ENCODE peak calls at places on chromosomes 4 and X, in six cellular contexts. H is breast epithelium, V is dorsolateral prefrontal cortex, Z is AG09309, Q is A549, G is fibroblast of pulmonary artery. Y is an unnamed sample.

GRCh38 chr4:8704632-8705031 is 112.1 kb downstream of the CPZ start:
- DNase-seq in Z (no peak), H (peak; percentile 35), V (peak; percentile 31), G (no peak), Q (no peak), Y (no peak)

GRCh38 chrX:123753656-123754350 is 21.0 kb upstream of the THOC2 start:
- DNase-seq in Z (no peak), H (no peak), V (no peak), G (no peak), Q (no peak), Y (no peak)

GRCh38 chr4:11149612-11150259 is 279.0 kb downstream of the HS3ST1 start:
- DNase-seq in V (no peak), G (no peak), Z (no peak), H (no peak), Q (no peak), Y (no peak)

GRCh38 chrX:66050140-66050569 is 10.3 kb upstream of the VSIG4 start:
- DNase-seq in Q (no peak), Z (no peak), H (no peak), V (no peak), G (no peak), Y (no peak)

GRCh38 chr4:159855731-159856130 is 752.9 kb downstream of the RAPGEF2 start:
- DNase-seq in G (no peak), Q (no peak), H (no peak), Z (no peak), V (no peak), Y (no peak)

GRCh38 chrX:19758536-19758935 is 128.9 kb downstream of the SH3KBP1 start:
- DNase-seq in G (no peak), H (no peak), Q (no peak), V (no peak), Z (no peak), Y (no peak)

GRCh38 chr4:78688385-78688784 is 87.8 kb upstream of the BMP2K start:
- DNase-seq in V (no peak), G (no peak), H (no peak), Q (no peak), Z (no peak), Y (no peak)

GRCh38 chrX:34563809-34564208 is 93.3 kb downstream of the TMEM47 start:
- DNase-seq in V (no peak), H (no peak), G (peak; percentile 2), Q (no peak), Z (no peak), Y (no peak)

GRCh38 chr4:7384929-7385890 is 49.5 kb downstream of the PSAPL1 start:
- DNase-seq in Z (no peak), G (no peak), H (no peak), V (peak; percentile 38), Q (no peak), Y (no peak)

GRCh38 chrX:19602866-19603620 is 87.7 kb upstream of the MAP3K15 start:
- DNase-seq in Z (peak; percentile 23), Q (peak; percentile 76), V (no peak), H (no peak), G (peak; percentile 47), Y (no peak)

GRCh38 chr4:59973496-59973895 is 1226.6 kb upstream of the ADGRL3 start:
- DNase-seq in G (no peak), Q (no peak), V (no peak), Z (no peak), H (no peak), Y (no peak)

GRCh38 chr4:125390126-125390525 is 75.4 kb downstream of the FAT4 start:
- DNase-seq in H (no peak), V (no peak), Z (peak; percentile 40), G (peak; percentile 75), Q (no peak), Y (no peak)

GRCh38 chr4:139921551-139922184 is 232.3 kb downstream of the MAML3 start:
- DNase-seq in Q (no peak), G (no peak), H (no peak), V (no peak), Z (no peak), Y (no peak)

GRCh38 chr4:151004222-151004621 is 10.9 kb downstream of the LRBA start:
- DNase-seq in V (no peak), H (no peak), Q (no peak), Z (no peak), G (peak; percentile 72), Y (no peak)

GRCh38 chr4:88759039-88759631 is 61.5 kb upstream of the NAP1L5 start:
- DNase-seq in Q (no peak), V (no peak), H (no peak), G (peak; percentile 81), Z (peak; percentile 18), Y (no peak)

GRCh38 chrX:40173662-40174593 is 76.2 kb upstream of the BCOR start:
- DNase-seq in G (no peak), V (no peak), Q (no peak), Z (no peak), H (no peak), Y (no peak)

GRCh38 chr4:65791807-65792308 is 121.6 kb upstream of the EPHA5 start:
- DNase-seq in G (peak; percentile 67), V (no peak), Z (no peak), Q (peak; percentile 4), H (no peak), Y (no peak)

GRCh38 chr4:168584321-168584771 is 87.5 kb downstream of the PALLD start:
- DNase-seq in H (no peak), V (no peak), G (no peak), Z (peak; percentile 29), Q (no peak), Y (no peak)

GRCh38 chrX:47458528-47458927 is 24.5 kb downstream of the ZNF41 start:
- DNase-seq in H (no peak), Q (no peak), V (no peak), Z (no peak), G (no peak), Y (no peak)

GRCh38 chr4:114807759-114808404 is 209.3 kb downstream of the UGT8 start:
- DNase-seq in V (no peak), Q (peak; percentile 34), H (no peak), Z (no peak), G (peak; percentile 13), Y (no peak)

GRCh38 chr4:171983935-171984805 is 171.0 kb downstream of the GALNTL6 start:
- DNase-seq in H (no peak), V (no peak), Z (no peak), Q (no peak), G (no peak), Y (no peak)

GRCh38 chrX:118644378-118644777 is 83.0 kb upstream of the IL13RA1 start:
- DNase-seq in H (no peak), V (no peak), Z (peak; percentile 23), G (peak; percentile 70), Q (peak; percentile 72), Y (no peak)

GRCh38 chr4:162644346-162644745 is 480.5 kb upstream of the FSTL5 start:
- DNase-seq in Q (no peak), G (peak; percentile 3), H (no peak), Z (no peak), V (no peak), Y (no peak)

GRCh38 chrX:112868586-112868985 is 28.0 kb upstream of the AMOT start:
- DNase-seq in H (no peak), V (no peak), Z (no peak), Q (no peak), G (no peak), Y (no peak)

GRCh38 chrX:112866175-112866574 is 25.5 kb upstream of the AMOT start:
- DNase-seq in V (no peak), Z (no peak), Q (no peak), H (no peak), G (no peak), Y (no peak)

GRCh38 chrX:112865464-112866025 is 24.9 kb upstream of the AMOT start:
- DNase-seq in G (no peak), Z (no peak), V (no peak), Q (no peak), H (no peak), Y (no peak)

GRCh38 chrX:112863850-112864249 is 23.2 kb upstream of the AMOT start:
- DNase-seq in H (no peak), V (no peak), G (no peak), Q (no peak), Z (no peak), Y (no peak)

DNA sequence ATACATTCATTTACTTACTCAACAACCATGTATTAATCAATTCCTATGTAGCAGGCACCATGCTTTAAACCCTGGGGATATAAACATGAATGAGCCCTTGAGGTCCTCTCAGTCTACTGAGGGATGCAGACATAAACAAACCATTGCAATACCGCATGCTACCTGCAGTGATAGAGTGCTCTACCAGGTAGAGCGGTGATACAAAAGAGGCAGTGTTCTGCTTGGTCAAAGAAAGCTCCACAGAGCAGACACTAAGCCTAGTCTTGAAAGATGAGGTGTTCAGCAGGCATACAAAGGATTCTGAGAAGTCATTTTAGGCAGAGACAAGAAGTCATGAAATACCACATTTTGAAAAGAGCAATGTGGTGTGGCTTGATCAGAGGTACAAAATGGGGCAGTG is 26.9 kb upstream of the AMOT start:
- DNase-seq in Z (no peak), G (no peak), V (no peak), Q (no peak), H (no peak), Y (no peak)
- TF ChIP-seq CTCF in Z (no peak), G (no peak), V (no peak), Q (no peak), H (no peak), Y (peak; percentile 37)

GRCh38 chrX:41963348-41963747 is 40.0 kb upstream of the CASK start:
- DNase-seq in H (no peak), Q (no peak), Z (no peak), G (peak; percentile 28), V (no peak), Y (no peak)
- TF ChIP-seq CTCF in H (no peak), Q (no peak), Z (no peak), G (no peak), V (no peak), Y (no peak)

GRCh38 chr4:48341776-48342558 is 638 bp downstream of the SLAIN2 start:
- DNase-seq in H (peak; percentile 58), Z (no peak), V (peak; percentile 56), Q (no peak), G (peak; percentile 27), Y (peak; percentile 79)
- TF ChIP-seq CTCF in H (no peak), Z (no peak), V (no peak), Q (no peak), G (no peak), Y (no peak)

GRCh38 chr4:74830928-74831327 is 36.6 kb upstream of the BTC start:
- DNase-seq in Z (no peak), G (peak; percentile 10), Q (peak; percentile 2), H (no peak), V (no peak), Y (no peak)
- TF ChIP-seq CTCF in Z (peak; percentile 10), G (peak; percentile 39), Q (no peak), H (no peak), V (no peak), Y (no peak)

GRCh38 chr4:24513718-24514117 is 70.6 kb downstream of the DHX15 start:
- DNase-seq in H (no peak), Q (no peak), G (no peak), V (no peak), Z (no peak), Y (no peak)

GRCh38 chr4:24515698-24516097 is 68.7 kb downstream of the DHX15 start:
- DNase-seq in Z (no peak), G (peak; percentile 16), V (no peak), H (no peak), Q (no peak), Y (no peak)

GRCh38 chr4:24516926-24517325 is 67.4 kb downstream of the DHX15 start:
- DNase-seq in G (no peak), H (no peak), Q (no peak), Z (no peak), V (no peak), Y (no peak)

GRCh38 chr4:24517676-24518075 is 66.7 kb downstream of the DHX15 start:
- DNase-seq in G (no peak), V (no peak), H (no peak), Z (no peak), Q (no peak), Y (no peak)

GRCh38 chr4:24514808-24515207 is 69.5 kb downstream of the DHX15 start:
- DNase-seq in Z (no peak), Q (no peak), G (no peak), H (no peak), V (no peak), Y (no peak)
- TF ChIP-seq CTCF in Z (peak; percentile 21), Q (no peak), G (peak; percentile 36), H (no peak), V (peak; percentile 20), Y (no peak)